ENCODE peak calls at places on chromosome 19, in nine cellular contexts. C is AG04450; P is cardiac muscle cell; L is osteoblast; U is brain microvascular endothelial cell; T is astrocyte of the spinal cord; V is CD8-positive, alpha-beta T cell; D is IMR-90; H is HL-60. X is an unnamed sample.

GRCh38 chr19:37886571-37886970 is 19.8 kb downstream of the WDR87 start:
- DNase-seq in C (no peak), P (no peak), L (no peak), U (no peak), T (no peak), V (no peak), D (no peak), H (no peak), X (no peak)

GRCh38 chr19:34667349-34668076 is 9.4 kb downstream of the SCGB2B2 start:
- DNase-seq in C (no peak), P (no peak), L (peak), U (no peak), T (peak), V (no peak), D (peak), H (no peak), X (no peak)

GRCh38 chr19:54482889-54483288 is 9.8 kb upstream of the CDC42EP5 start:
- DNase-seq in C (no peak), P (no peak), L (peak), U (no peak), T (no peak), V (no peak), D (no peak), H (peak), X (no peak)

GRCh38 chr19:55667958-55668357 is 7.1 kb upstream of the EPN1 start:
- DNase-seq in C (no peak), P (no peak), L (no peak), U (no peak), T (no peak), V (no peak), D (no peak), H (no peak), X (no peak)

GRCh38 chr19:8357007-8357521 is 6.9 kb upstream of the ANGPTL4 start:
- DNase-seq in C (no peak), P (no peak), L (no peak), U (peak), T (no peak), V (no peak), D (no peak), H (no peak), X (no peak)

GRCh38 chr19:13118424-13119193 is 545 bp downstream of the NACC1 start:
- DNase-seq in C (no peak), P (peak), L (peak), U (no peak), T (peak), V (no peak), D (peak), H (peak), X (no peak)

GRCh38 chr19:7348587-7349230 is at the start of gene ARHGEF18:
- DNase-seq in C (no peak), P (no peak), L (no peak), U (no peak), T (no peak), V (peak), D (no peak), H (peak), X (no peak)

GRCh38 chr19:29800086-29800825 is 11.5 kb upstream of the CCNE1 start:
- DNase-seq in C (no peak), P (no peak), L (no peak), U (no peak), T (no peak), V (no peak), D (no peak), H (no peak), X (no peak)

GRCh38 chr19:52941941-52942370 is 18.7 kb upstream of the ZNF888 start:
- DNase-seq in C (no peak), P (peak), L (peak), U (peak), T (peak), V (no peak), D (peak), H (peak), X (no peak)

GRCh38 chr19:47005164-47005641 is 14.4 kb upstream of the NPAS1 start:
- DNase-seq in C (no peak), P (no peak), L (peak), U (no peak), T (no peak), V (no peak), D (no peak), H (no peak), X (no peak)

GRCh38 chr19:27392027-27392632 is 1820.8 kb downstream of the UQCRFS1 start:
- DNase-seq in C (no peak), P (no peak), L (no peak), U (no peak), T (no peak), V (no peak), D (no peak), H (no peak), X (no peak)

GRCh38 chr19:45245826-45246225 is 619 bp upstream of the EXOC3L2 start:
- DNase-seq in C (no peak), P (no peak), L (peak), U (no peak), T (no peak), V (no peak), D (no peak), H (no peak), X (no peak)

GRCh38 chr19:45243144-45243732 is 2.0 kb downstream of the EXOC3L2 start:
- DNase-seq in C (no peak), P (no peak), L (peak), U (no peak), T (no peak), V (no peak), D (no peak), H (no peak), X (no peak)

GRCh38 chr19:45244133-45244532 is 1.1 kb downstream of the EXOC3L2 start:
- DNase-seq in C (no peak), P (no peak), L (no peak), U (no peak), T (no peak), V (no peak), D (no peak), H (no peak), X (no peak)

GRCh38 chr19:45247136-45247535 is 1.9 kb upstream of the EXOC3L2 start:
- DNase-seq in C (no peak), P (no peak), L (peak), U (no peak), T (no peak), V (no peak), D (no peak), H (no peak), X (no peak)

GRCh38 chr19:45245334-45245787 is at the start of gene EXOC3L2:
- DNase-seq in C (no peak), P (no peak), L (peak), U (no peak), T (no peak), V (no peak), D (no peak), H (no peak), X (no peak)
- H3K4me3 ChIP-seq in C (no peak), P (no peak), L (no peak), U (no peak), T (no peak), V (no peak), D (no peak), H (no peak), X (no peak)

GRCh38 chr19:41366089-41366488 is 2.1 kb upstream of the B9D2 start:
- DNase-seq in C (no peak), P (no peak), L (no peak), U (no peak), T (no peak), V (no peak), D (no peak), H (no peak), X (no peak)
- TF ChIP-seq CTCF in C (peak), P (peak), L (peak), U (peak), T (no peak), V (no peak), D (peak), H (no peak), X (peak)

GRCh38 chr19:3233831-3234230 is 9.4 kb downstream of the CELF5 start:
- DNase-seq in C (no peak), P (no peak), L (no peak), U (no peak), T (no peak), V (no peak), D (no peak), H (no peak), X (no peak)
- H3K4me3 ChIP-seq in C (no peak), P (no peak), L (no peak), U (no peak), T (no peak), V (no peak), D (no peak), H (no peak), X (no peak)

GRCh38 chr19:5873617-5874199 is 3.4 kb upstream of the FUT5 start:
- DNase-seq in C (no peak), P (no peak), L (peak), U (no peak), T (no peak), V (no peak), D (no peak), H (no peak), X (no peak)

GRCh38 chr19:5865772-5866171 is 4.6 kb downstream of the FUT5 start:
- DNase-seq in C (no peak), P (no peak), L (peak), U (no peak), T (no peak), V (no peak), D (no peak), H (no peak), X (no peak)

GRCh38 chr19:5867201-5868136 is 2.9 kb downstream of the FUT5 start:
- DNase-seq in C (no peak), P (no peak), L (peak), U (no peak), T (no peak), V (no peak), D (no peak), H (no peak), X (no peak)

DNA sequence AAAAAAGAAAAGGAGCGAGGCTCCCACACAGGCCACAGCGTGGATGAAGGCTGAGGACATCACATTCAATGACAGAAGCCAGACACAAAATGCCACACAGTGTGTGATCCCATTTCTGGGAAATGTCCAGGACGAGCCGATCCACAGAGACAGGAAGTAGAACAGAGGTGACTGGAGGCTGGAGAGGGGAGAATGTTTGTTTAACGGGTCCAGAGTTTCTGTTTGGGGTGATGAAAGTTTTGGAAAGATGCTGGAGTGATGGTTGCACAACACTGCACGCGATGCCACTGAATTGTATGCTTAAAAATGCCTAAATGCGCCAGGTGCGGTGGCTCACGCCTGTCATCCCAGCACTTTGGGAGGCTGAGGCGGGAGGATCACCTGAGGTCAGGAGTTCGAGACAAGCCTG is 650 bp upstream of the FUT5 start:
- DNase-seq in C (no peak), P (no peak), L (peak), U (no peak), T (no peak), V (no peak), D (no peak), H (no peak), X (no peak)
- TF ChIP-seq CTCF in C (no peak), P (no peak), L (no peak), U (no peak), T (no peak), V (no peak), D (no peak), H (no peak), X (no peak)

DNA sequence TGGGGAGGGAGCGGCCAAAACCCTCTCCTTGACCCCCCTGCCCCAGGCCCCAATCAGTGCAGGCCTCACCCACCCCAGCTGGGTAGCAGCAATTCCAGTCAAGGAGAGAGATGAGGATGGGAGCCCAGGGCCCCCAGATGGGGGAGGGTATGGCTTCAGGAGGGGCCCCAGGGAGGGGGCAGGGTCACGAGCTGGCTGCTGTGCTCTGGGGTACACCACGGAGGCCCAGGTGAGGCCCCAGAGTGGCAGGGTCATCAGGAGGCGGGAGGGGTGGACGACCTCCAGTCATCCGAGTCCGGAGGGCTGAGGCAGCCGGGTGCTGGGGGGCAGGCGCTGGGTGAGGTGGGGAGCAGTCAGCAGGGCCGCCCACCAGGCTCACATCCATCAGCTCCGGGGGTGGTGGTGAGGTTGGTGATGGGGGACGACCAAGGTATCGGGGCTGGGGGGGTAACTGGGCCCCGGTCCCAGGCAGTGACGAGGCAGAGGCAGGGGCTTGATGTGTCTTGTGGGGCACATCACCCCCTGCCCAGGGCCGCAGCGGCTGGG is 8.4 kb downstream of the DYRK1B start:
- DNase-seq in C (no peak), P (no peak), L (peak), U (no peak), T (no peak), V (no peak), D (no peak), H (no peak), X (no peak)
- H3K4me3 ChIP-seq in C (no peak), P (no peak), L (no peak), U (no peak), T (no peak), V (no peak), D (no peak), H (no peak), X (no peak)

DNA sequence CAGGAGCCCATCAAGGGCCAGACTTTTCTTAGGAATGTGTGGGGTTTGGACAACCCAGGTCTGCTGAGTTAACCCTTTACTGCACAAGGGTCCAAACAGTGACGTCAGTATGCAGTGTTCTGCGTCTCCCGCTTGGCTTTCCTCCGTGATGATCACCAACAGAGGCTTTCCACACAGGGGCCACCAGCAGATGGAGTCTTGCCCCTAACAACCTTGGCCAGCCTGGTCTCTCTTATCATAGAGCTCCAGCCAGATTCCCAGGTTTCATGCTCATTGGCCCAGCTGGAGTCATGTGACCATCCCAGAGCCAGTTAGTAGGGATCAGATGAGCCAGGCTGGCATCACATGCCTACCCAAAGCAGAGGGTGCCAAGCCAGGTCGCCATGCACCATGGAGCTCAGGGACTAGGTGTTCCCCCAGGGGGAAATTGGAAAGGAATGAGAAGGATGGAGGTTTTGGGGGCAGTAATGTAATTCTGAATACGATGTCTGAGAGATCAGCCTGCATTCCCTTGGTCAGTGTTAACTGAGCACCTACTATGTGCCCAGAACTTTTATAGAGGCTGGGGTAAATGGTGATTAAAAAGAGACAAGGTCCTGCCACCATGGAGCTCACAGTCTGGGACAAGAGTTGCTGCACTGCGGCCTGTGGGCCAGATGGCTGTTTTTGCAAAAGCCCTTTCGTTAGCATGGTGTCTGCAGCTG is 61.2 kb downstream of the MYH14 start:
- DNase-seq in C (no peak), P (no peak), L (no peak), U (no peak), T (no peak), V (no peak), D (no peak), H (no peak), X (no peak)
- TF ChIP-seq CTCF in C (no peak), P (no peak), L (no peak), U (no peak), T (no peak), V (no peak), D (no peak), H (no peak), X (no peak)

GRCh38 chr19:48393559-48394330 is at the start of gene GRIN2D:
- DNase-seq in C (no peak), P (peak), L (peak), U (no peak), T (peak), V (no peak), D (peak), H (no peak), X (no peak)
- H3K4me3 ChIP-seq in C (peak), P (peak), L (peak), U (peak), T (peak), V (peak), D (peak), H (no peak), X (peak)

DNA sequence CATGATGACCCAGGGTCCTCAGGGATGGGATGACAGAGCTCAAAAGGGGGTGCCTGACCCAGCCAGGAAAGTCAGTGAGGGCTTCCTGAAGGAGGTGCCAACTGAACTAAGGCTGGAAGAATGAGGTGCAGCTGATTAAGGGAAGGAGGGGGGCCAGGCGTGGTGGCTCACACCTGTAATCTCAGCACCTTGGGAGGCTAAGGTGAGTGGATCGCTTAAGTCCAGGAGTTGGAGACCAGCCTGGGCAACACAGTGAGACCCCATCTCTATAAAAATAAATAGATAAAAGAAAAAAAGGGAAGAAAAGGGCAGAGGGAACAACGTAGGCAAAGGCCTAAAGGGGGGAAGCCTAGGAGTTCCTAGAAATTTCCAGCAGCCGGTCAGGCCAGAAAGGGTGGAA is 9.1 kb upstream of the LYPD3 start:
- DNase-seq in C (no peak), P (no peak), L (no peak), U (no peak), T (no peak), V (no peak), D (no peak), H (no peak), X (no peak)
- TF ChIP-seq CTCF in C (no peak), P (no peak), L (no peak), U (no peak), T (no peak), V (no peak), D (no peak), H (no peak), X (no peak)

DNA sequence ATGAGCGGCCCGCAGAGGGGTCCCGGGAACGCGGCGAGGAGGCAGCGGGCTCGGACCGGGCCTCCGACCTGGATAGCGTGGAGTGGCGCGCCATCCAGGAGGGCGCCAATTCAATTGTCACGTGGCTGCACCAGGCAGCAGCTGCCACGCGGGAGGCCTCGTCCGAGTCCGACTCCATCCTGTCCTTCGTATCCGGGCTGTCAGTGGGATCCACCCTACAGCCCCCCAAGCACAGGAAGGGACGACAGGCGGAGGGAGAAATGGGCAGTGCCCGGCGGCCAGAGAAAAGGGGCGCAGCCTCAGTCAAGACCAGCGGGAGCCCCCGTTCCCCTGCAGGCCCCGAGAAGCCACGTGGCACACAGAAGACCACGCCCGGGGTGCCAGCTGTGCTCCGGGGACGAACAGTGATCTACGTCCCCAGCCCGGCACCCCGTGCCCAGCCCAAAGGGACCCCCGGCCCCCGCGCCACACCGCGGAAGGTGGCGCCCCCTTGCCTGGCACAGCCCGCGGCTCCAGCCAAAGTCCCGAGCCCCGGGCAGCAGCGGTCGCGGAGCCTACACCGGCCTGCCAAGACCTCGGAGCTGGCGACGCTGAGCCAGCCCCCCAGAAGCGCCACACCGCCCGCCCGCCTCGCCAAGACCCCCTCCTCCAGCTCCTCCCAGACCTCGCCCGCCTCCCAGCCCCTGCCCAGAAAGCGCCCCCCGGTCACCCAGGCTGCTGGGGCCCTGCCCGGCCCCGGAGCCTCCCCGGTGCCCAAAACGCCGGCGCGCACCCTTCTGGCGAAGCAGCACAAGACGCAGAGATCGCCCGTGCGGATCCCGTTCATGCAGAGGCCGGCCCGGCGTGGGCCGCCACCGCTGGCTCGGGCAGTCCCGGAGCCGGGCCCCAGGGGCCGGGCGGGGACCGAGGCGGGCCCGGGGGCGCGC is 10.5 kb downstream of the C19orf25 start:
- DNase-seq in C (no peak), P (peak), L (peak), U (no peak), T (no peak), V (no peak), D (peak), H (peak), X (no peak)
- H3K4me3 ChIP-seq in C (no peak), P (peak), L (no peak), U (no peak), T (no peak), V (peak), D (no peak), H (no peak), X (peak)

X was measured in AG09309.